ENCODE peak calls at places on chromosomes 11 and 22, in seven cellular contexts. V is LoVo; N is activated CD4-positive, CD25-positive, alpha-beta regulatory T cell treated with anti-CD3 and anti-CD28 coated beads, Interleukin-2, amount 50 U/mL, for 16 hours; S is heart right ventricle; Z is GM03348; Q is transverse colon; M is A549. K is an unnamed sample.

GRCh38 chr11:90855531-90855930 is 632.7 kb upstream of the CHORDC1 start:
- DNase-seq in V (no peak), N (no peak), S (no peak), Z (no peak), Q (no peak), M (no peak), K (no peak)

GRCh38 chr11:45304111-45304991 is 18.2 kb upstream of the SYT13 start:
- DNase-seq in V (no peak), N (no peak), S (no peak), Z (no peak), Q (no peak), M (no peak), K (no peak)

GRCh38 chr11:68313574-68314202 is 1.3 kb downstream of the LRP5 start:
- DNase-seq in V (no peak), N (no peak), S (no peak), Z (no peak), Q (no peak), M (peak), K (no peak)

GRCh38 chr11:78061921-78062311 is 1.7 kb upstream of the THRSP start:
- DNase-seq in V (no peak), N (no peak), S (no peak), Z (no peak), Q (no peak), M (no peak), K (no peak)

GRCh38 chr22:23471698-23472097 is 108.4 kb downstream of the IGLL1 start:
- DNase-seq in V (no peak), N (no peak), S (no peak), Z (no peak), Q (no peak), M (no peak), K (no peak)

GRCh38 chr22:46043816-46044717 is 67.1 kb upstream of the WNT7B start:
- DNase-seq in V (peak), N (no peak), S (no peak), Z (peak), Q (peak), M (no peak), K (no peak)

GRCh38 chr11:1536065-1536843 is 35.8 kb downstream of the DUSP8 start:
- DNase-seq in V (no peak), N (no peak), S (peak), Z (no peak), Q (no peak), M (no peak), K (no peak)

GRCh38 chr11:11816511-11817319 is 25.1 kb upstream of the USP47 start:
- DNase-seq in V (no peak), N (no peak), S (no peak), Z (no peak), Q (no peak), M (no peak), K (no peak)

GRCh38 chr11:119062779-119063178 is 4.8 kb upstream of the VPS11 start:
- DNase-seq in V (peak), N (no peak), S (no peak), Z (peak), Q (peak), M (peak), K (no peak)

GRCh38 chr22:35648066-35649025 is at the start of gene APOL6:
- DNase-seq in V (peak), N (peak), S (no peak), Z (peak), Q (peak), M (peak), K (no peak)

GRCh38 chr11:73750238-73750637 is 10.6 kb downstream of the RAB6A start:
- DNase-seq in V (no peak), N (no peak), S (no peak), Z (no peak), Q (no peak), M (no peak), K (no peak)

GRCh38 chr11:10864688-10865087 is 6.8 kb upstream of the ZBED5 start:
- DNase-seq in V (no peak), N (no peak), S (no peak), Z (no peak), Q (no peak), M (no peak), K (no peak)

GRCh38 chr11:68927280-68928107 is 23.8 kb downstream of the IGHMBP2 start:
- DNase-seq in V (no peak), N (no peak), S (no peak), Z (no peak), Q (peak), M (no peak), K (no peak)

GRCh38 chr11:111229604-111230003 is 15.9 kb upstream of the POU2AF2 start:
- DNase-seq in V (no peak), N (no peak), S (no peak), Z (no peak), Q (no peak), M (no peak), K (no peak)

GRCh38 chr11:93655047-93655446 is 6.4 kb upstream of the CEP295 start:
- DNase-seq in V (no peak), N (no peak), S (no peak), Z (no peak), Q (no peak), M (no peak), K (no peak)

GRCh38 chr11:13718394-13718793 is 49.9 kb downstream of the FAR1 start:
- DNase-seq in V (no peak), N (no peak), S (no peak), Z (no peak), Q (no peak), M (no peak), K (no peak)

GRCh38 chr11:57647368-57647767 is 2.3 kb downstream of the YPEL4 start:
- DNase-seq in V (no peak), N (no peak), S (no peak), Z (no peak), Q (no peak), M (no peak), K (no peak)

GRCh38 chr11:113991718-113992458 is 17.0 kb downstream of the HTR3A start:
- DNase-seq in V (no peak), N (no peak), S (no peak), Z (no peak), Q (no peak), M (no peak), K (no peak)

GRCh38 chr22:24289138-24289537 is 18.5 kb downstream of the SPECC1L start:
- DNase-seq in V (no peak), N (no peak), S (no peak), Z (peak), Q (no peak), M (no peak), K (no peak)

GRCh38 chr11:12126352-12127019 is 16.1 kb downstream of the MICAL2 start:
- DNase-seq in V (no peak), N (no peak), S (no peak), Z (peak), Q (no peak), M (no peak), K (no peak)

GRCh38 chr11:17738350-17739207 is 4.0 kb downstream of the KCNC1 start:
- DNase-seq in V (no peak), N (no peak), S (no peak), Z (no peak), Q (no peak), M (no peak), K (no peak)

GRCh38 chr11:118514103-118514502 is 13.2 kb upstream of the TTC36 start:
- DNase-seq in V (no peak), N (no peak), S (no peak), Z (no peak), Q (no peak), M (no peak), K (no peak)

K was measured in NCI-H1048.